ENCODE peak calls at places on chromosomes 13 and 19, in nine cellular contexts. T is Peyer's patch; O is OCI-LY7; I is naive thymus-derived CD4-positive, alpha-beta T cell; Y is astrocyte; H is Karpas-422; J is aorta; B is HAP-1; A is esophagus squamous epithelium. S is an unnamed sample.

GRCh38 chr13:22726721-22727120 is 454.1 kb upstream of the SGCG start:
- DNase-seq in T (no peak), O (no peak), I (no peak), Y (no peak), H (no peak), J (no peak), B (no peak), A (no peak), S (no peak)

GRCh38 chr13:20270163-20270865 is 38.2 kb upstream of the GJB6 start:
- DNase-seq in T (no peak), O (no peak), I (no peak), Y (peak; percentile 37), H (no peak), J (no peak), B (no peak), A (no peak), S (no peak)

GRCh38 chr13:41411536-41411935 is 45.8 kb upstream of the RGCC start:
- DNase-seq in T (no peak), O (peak; percentile 65), I (peak; percentile 32), Y (peak; percentile 48), H (peak; percentile 55), J (no peak), B (peak; percentile 17), A (no peak), S (no peak)

GRCh38 chr13:75788494-75788991 is 152.4 kb downstream of the LMO7 start:
- DNase-seq in T (no peak), O (no peak), I (no peak), Y (peak; percentile 92), H (no peak), J (no peak), B (no peak), A (no peak), S (no peak)

GRCh38 chr13:95677564-95678386 is 836 bp downstream of the DNAJC3 start:
- DNase-seq in T (peak; percentile 45), O (peak; percentile 0), I (peak; percentile 12), Y (peak; percentile 18), H (peak; percentile 68), J (no peak), B (peak; percentile 13), A (no peak), S (no peak)

GRCh38 chr19:51689751-51690358 is 3.3 kb upstream of the SPACA6 start:
- DNase-seq in T (no peak), O (no peak), I (no peak), Y (no peak), H (no peak), J (peak; percentile 84), B (peak; percentile 28), A (no peak), S (no peak)

GRCh38 chr13:112042496-112042895 is 24.5 kb upstream of the SOX1 start:
- DNase-seq in T (no peak), O (no peak), I (no peak), Y (no peak), H (no peak), J (no peak), B (no peak), A (no peak), S (no peak)

GRCh38 chr19:53311044-53311443 is 22.5 kb upstream of the ZNF845 start:
- DNase-seq in T (no peak), O (no peak), I (no peak), Y (no peak), H (no peak), J (no peak), B (no peak), A (no peak), S (no peak)

GRCh38 chr13:95709101-95709500 is 32.2 kb downstream of the DNAJC3 start:
- DNase-seq in T (no peak), O (no peak), I (no peak), Y (no peak), H (no peak), J (no peak), B (no peak), A (no peak), S (no peak)

GRCh38 chr19:55383789-55384575 is at the start of gene TMEM238:
- DNase-seq in T (peak; percentile 47), O (peak; percentile 87), I (peak; percentile 38), Y (peak; percentile 56), H (peak; percentile 93), J (peak; percentile 86), B (peak; percentile 51), A (no peak), S (peak; percentile 27)

GRCh38 chr19:2477141-2477710 is 1.3 kb downstream of the GADD45B start:
- DNase-seq in T (peak; percentile 66), O (peak; percentile 33), I (no peak), Y (no peak), H (peak; percentile 52), J (peak; percentile 86), B (no peak), A (no peak), S (no peak)

GRCh38 chr19:18895828-18896341 is at the start of gene CERS1:
- DNase-seq in T (no peak), O (no peak), I (no peak), Y (no peak), H (no peak), J (no peak), B (no peak), A (no peak), S (no peak)

GRCh38 chr13:114096811-114097503 is 35.5 kb downstream of the RASA3 start:
- DNase-seq in T (no peak), O (no peak), I (no peak), Y (no peak), H (no peak), J (peak; percentile 63), B (no peak), A (no peak), S (no peak)

GRCh38 chr19:48966541-48967345 is 1.6 kb downstream of the FTL start:
- DNase-seq in T (no peak), O (no peak), I (no peak), Y (no peak), H (peak; percentile 80), J (no peak), B (no peak), A (no peak), S (no peak)

GRCh38 chr13:98493035-98493401 is 83.9 kb downstream of the STK24 start:
- DNase-seq in T (no peak), O (no peak), I (no peak), Y (no peak), H (no peak), J (no peak), B (no peak), A (no peak), S (no peak)

GRCh38 chr19:2294377-2295335 is 12.7 kb upstream of the PEAK3 start:
- DNase-seq in T (no peak), O (no peak), I (no peak), Y (peak; percentile 47), H (no peak), J (peak; percentile 78), B (no peak), A (no peak), S (no peak)

GRCh38 chr19:19464339-19465098 is 50.8 kb downstream of the TSSK6 start:
- DNase-seq in T (no peak), O (no peak), I (no peak), Y (peak; percentile 62), H (no peak), J (no peak), B (peak; percentile 65), A (no peak), S (no peak)

GRCh38 chr19:4596033-4596904 is 36.8 kb upstream of the SEMA6B start:
- DNase-seq in T (no peak), O (no peak), I (no peak), Y (no peak), H (no peak), J (no peak), B (no peak), A (no peak), S (no peak)

DNA sequence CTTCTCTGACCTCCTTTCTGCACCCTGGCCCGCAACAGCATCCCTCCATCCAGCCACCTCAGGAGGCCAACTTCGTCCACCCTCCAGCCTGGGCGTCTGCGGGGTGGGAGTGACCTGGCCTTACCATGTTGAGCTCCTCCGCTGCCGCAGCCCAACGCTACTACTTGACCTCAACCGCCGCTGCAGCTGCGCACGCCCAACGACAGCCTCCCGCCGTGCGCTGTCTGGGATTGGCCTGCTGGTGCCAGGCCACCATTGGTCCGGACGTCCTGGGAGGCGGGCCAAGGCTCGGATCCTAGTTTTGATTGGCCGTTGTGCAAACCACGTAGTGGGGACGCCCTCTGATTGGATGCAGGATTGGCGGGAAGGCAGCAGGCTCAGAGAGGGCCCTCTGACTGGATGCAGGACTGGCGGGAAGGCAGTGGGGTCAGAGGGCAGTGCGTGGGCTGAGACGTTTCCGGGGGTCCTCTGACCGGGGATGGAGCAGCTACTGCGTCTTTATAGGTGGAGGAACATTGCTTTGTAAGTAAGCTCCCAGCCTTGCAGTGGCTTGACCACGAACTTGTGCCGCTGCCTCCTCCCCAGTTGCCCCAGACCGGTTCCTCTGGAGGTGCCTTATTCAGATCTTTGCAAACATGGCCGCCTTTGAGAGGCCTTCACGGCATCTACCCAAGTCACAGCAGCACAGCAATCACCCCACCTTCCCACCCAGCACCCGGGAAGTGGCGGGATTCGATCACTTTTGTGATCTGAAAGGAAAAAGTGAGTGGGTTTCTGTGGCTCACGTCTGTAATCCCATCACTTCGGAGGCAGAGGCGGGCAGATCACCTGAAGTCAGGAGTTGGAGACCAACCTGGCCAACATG is at the start of gene TUBA3C:
- DNase-seq in T (no peak), O (no peak), I (no peak), Y (no peak), H (no peak), J (peak; percentile 69), B (no peak), A (no peak), S (no peak)
- H3K9me3 ChIP-seq in T (no peaks in the 10 kb centered on the region), O (no peaks in the 10 kb centered on the region), I (no peaks in the 10 kb centered on the region), Y (peaks cover 13% of the 10 kb centered on the region), H (peaks cover 4% of the 10 kb centered on the region), J (peaks cover 3% of the 10 kb centered on the region), B (no peaks in the 10 kb centered on the region), A (peaks cover 10% of the 10 kb centered on the region), S (no peaks in the 10 kb centered on the region)

GRCh38 chr13:69706807-69707206 is 400.8 kb upstream of the ATXN8OS start:
- DNase-seq in T (no peak), O (no peak), I (no peak), Y (no peak), H (peak; percentile 29), J (no peak), B (no peak), A (no peak), S (no peak)
- H3K9me3 ChIP-seq in T (no peaks in the 10 kb centered on the region), O (no peaks in the 10 kb centered on the region), I (no peaks in the 10 kb centered on the region), Y (no peaks in the 10 kb centered on the region), H (no peaks in the 10 kb centered on the region), J (no peaks in the 10 kb centered on the region), B (no peaks in the 10 kb centered on the region), A (no peaks in the 10 kb centered on the region), S (no peaks in the 10 kb centered on the region)

GRCh38 chr19:56808717-56809392 is 31.7 kb downstream of the PEG3 start:
- DNase-seq in T (no peak), O (no peak), I (no peak), Y (no peak), H (no peak), J (no peak), B (no peak), A (no peak), S (no peak)
- H3K9me3 ChIP-seq in T (no peaks in the 10 kb centered on the region), O (peaks cover 6% of the 10 kb centered on the region), I (peaks cover 6% of the 10 kb centered on the region), Y (peaks cover 11% of the 10 kb centered on the region), H (peaks cover 14% of the 10 kb centered on the region), J (peaks cover 2% of the 10 kb centered on the region), B (peaks cover 7% of the 10 kb centered on the region), A (peaks cover 11% of the 10 kb centered on the region), S (no peaks in the 10 kb centered on the region)

DNA sequence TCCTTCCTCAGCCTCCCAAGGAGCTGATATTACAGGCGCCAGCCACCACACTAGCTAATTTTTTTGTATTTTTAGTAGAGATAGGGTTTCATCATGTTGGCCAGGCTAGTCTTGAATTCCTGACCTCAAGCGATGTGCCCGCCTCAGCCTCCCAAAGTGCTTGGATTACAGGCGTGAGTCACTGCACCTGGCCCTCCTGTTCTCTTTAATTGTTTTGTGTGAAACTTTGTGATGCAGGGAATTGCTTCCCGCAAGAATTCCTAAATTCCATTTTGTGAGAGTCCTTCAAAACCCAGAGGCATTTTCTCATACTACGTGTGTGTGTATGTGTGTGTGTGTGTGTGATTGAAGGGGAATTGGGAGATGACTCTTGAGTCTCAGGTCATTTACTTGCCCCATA is 65.0 kb upstream of the ZNF835 start:
- DNase-seq in T (no peak), O (no peak), I (no peak), Y (no peak), H (peak; percentile 11), J (no peak), B (no peak), A (no peak), S (no peak)
- H3K9me3 ChIP-seq in T (no peaks in the 10 kb centered on the region), O (no peaks in the 10 kb centered on the region), I (peaks cover 4% of the 10 kb centered on the region), Y (peaks cover 10% of the 10 kb centered on the region), H (peaks cover 24% of the 10 kb centered on the region), J (peaks cover 3% of the 10 kb centered on the region), B (peaks cover 3% of the 10 kb centered on the region), A (peaks cover 8% of the 10 kb centered on the region), S (peaks cover 5% of the 10 kb centered on the region)

S was measured in T-helper 17 cell.